ENCODE peak calls at places on chromosomes 12 and 14, in six cellular contexts. Y is neuronal stem cell, I is Ammon's horn, B is endothelial cell of umbilical vein, U is ACHN, J is lower leg skin. W is an unnamed sample.

GRCh38 chr12:62191747-62192485 is 68.3 kb upstream of the USP15 start:
- DNase-seq in Y (no peak), I (peak; percentile 39), B (peak; percentile 22), U (no peak), J (no peak), W (no peak)

GRCh38 chr12:117092886-117093285 is 6.3 kb downstream of the TESC start:
- DNase-seq in Y (no peak), I (no peak), B (no peak), U (no peak), J (no peak), W (no peak)

GRCh38 chr12:14167005-14167628 is 185.7 kb upstream of the GRIN2B start:
- DNase-seq in Y (peak; percentile 66), I (peak; percentile 71), B (peak; percentile 58), U (peak; percentile 67), J (peak; percentile 35), W (peak; percentile 6)

GRCh38 chr14:92914087-92914656 is 8.8 kb upstream of the CHGA start:
- DNase-seq in Y (peak; percentile 67), I (no peak), B (peak; percentile 17), U (peak; percentile 43), J (no peak), W (no peak)

GRCh38 chr14:72962829-72963312 is 36.6 kb downstream of the DCAF4 start:
- DNase-seq in Y (peak; percentile 11), I (no peak), B (peak; percentile 27), U (peak; percentile 9), J (no peak), W (no peak)

GRCh38 chr14:92880851-92881250 is 42.1 kb upstream of the CHGA start:
- DNase-seq in Y (no peak), I (peak; percentile 30), B (peak; percentile 20), U (no peak), J (no peak), W (peak; percentile 53)

GRCh38 chr14:90903101-90903500 is 86.9 kb upstream of the TTC7B start:
- DNase-seq in Y (peak; percentile 52), I (peak; percentile 85), B (peak; percentile 72), U (peak; percentile 60), J (peak; percentile 47), W (peak; percentile 45)

GRCh38 chr12:89349814-89350213 is 2.5 kb downstream of the DUSP6 start:
- DNase-seq in Y (no peak), I (peak; percentile 73), B (peak; percentile 76), U (no peak), J (peak; percentile 47), W (no peak)

GRCh38 chr14:78586681-78587080 is 416.5 kb downstream of the NRXN3 start:
- DNase-seq in Y (no peak), I (no peak), B (no peak), U (no peak), J (no peak), W (no peak)

GRCh38 chr14:75234173-75234855 is 44.3 kb upstream of the FOS start:
- DNase-seq in Y (no peak), I (peak; percentile 71), B (peak; percentile 92), U (peak; percentile 83), J (no peak), W (no peak)

GRCh38 chr12:70920251-70920851 is at the start of gene PTPRR:
- DNase-seq in Y (peak; percentile 45), I (peak; percentile 23), B (no peak), U (no peak), J (no peak), W (no peak)

GRCh38 chr12:29750131-29750927 is 33.4 kb downstream of the TMTC1 start:
- DNase-seq in Y (no peak), I (no peak), B (no peak), U (no peak), J (no peak), W (no peak)

GRCh38 chr12:82057770-82058169 is 298.6 kb upstream of the PPFIA2 start:
- DNase-seq in Y (no peak), I (peak; percentile 15), B (no peak), U (peak; percentile 32), J (no peak), W (no peak)

GRCh38 chr14:57293851-57294837 is 25.4 kb downstream of the AP5M1 start:
- DNase-seq in Y (no peak), I (no peak), B (peak; percentile 34), U (peak; percentile 16), J (no peak), W (no peak)

GRCh38 chr12:111759991-111760390 is 6.7 kb upstream of the ALDH2 start:
- DNase-seq in Y (no peak), I (no peak), B (no peak), U (no peak), J (no peak), W (no peak)

GRCh38 chr12:20950248-20950647 is 139.7 kb downstream of the SLCO1B3 start:
- DNase-seq in Y (no peak), I (no peak), B (peak; percentile 46), U (peak; percentile 66), J (no peak), W (peak; percentile 8)

GRCh38 chr14:51614707-51615106 is 37.0 kb upstream of the FRMD6 start:
- DNase-seq in Y (no peak), I (no peak), B (no peak), U (no peak), J (no peak), W (no peak)

GRCh38 chr14:21626491-21627230 is 8.1 kb downstream of the OR10G2 start:
- DNase-seq in Y (no peak), I (no peak), B (no peak), U (no peak), J (no peak), W (no peak)

GRCh38 chr14:63677891-63678379 is 36.3 kb upstream of the WDR89 start:
- DNase-seq in Y (no peak), I (no peak), B (peak; percentile 94), U (no peak), J (no peak), W (no peak)

GRCh38 chr12:46430340-46430948 is 57.9 kb upstream of the SLC38A2 start:
- DNase-seq in Y (no peak), I (no peak), B (peak; percentile 97), U (peak; percentile 88), J (no peak), W (no peak)

GRCh38 chr12:107818984-107819383 is 44.5 kb downstream of the ASCL4 start:
- DNase-seq in Y (no peak), I (peak; percentile 44), B (no peak), U (peak; percentile 8), J (no peak), W (no peak)